ENCODE peak calls at places on chromosomes 6 and 20, in four cellular contexts. One of them, this sample, is unnamed.

GRCh38 chr6:97865612-97866011 is 582.6 kb upstream of the MMS22L start:
- DNase-seq in AG04450: no peak
- DNase-seq in colonic mucosa: no peak
- DNase-seq in PC-3: no peak
- DNase-seq in this sample: no peak

GRCh38 chr20:2299301-2299700 is 3.5 kb downstream of the TGM3 start:
- DNase-seq in AG04450: no peak
- DNase-seq in PC-3: no peak
- DNase-seq in colonic mucosa: peak; percentile 83
- DNase-seq in this sample: peak; percentile 64

GRCh38 chr20:10710995-10711775 is 37.4 kb upstream of the JAG1 start:
- DNase-seq in AG04450: no peak
- DNase-seq in colonic mucosa: no peak
- DNase-seq in PC-3: peak; percentile 55
- DNase-seq in this sample: no peak

GRCh38 chr6:90537027-90537426 is 49.8 kb downstream of the MAP3K7 start:
- DNase-seq in colonic mucosa: no peak
- DNase-seq in AG04450: no peak
- DNase-seq in PC-3: no peak
- DNase-seq in this sample: no peak

GRCh38 chr6:137493218-137494038 is 766 bp downstream of the OLIG3 start:
- DNase-seq in colonic mucosa: peak; percentile 41
- DNase-seq in AG04450: no peak
- DNase-seq in PC-3: no peak
- DNase-seq in this sample: no peak

GRCh38 chr6:167962717-167963116 is 34.8 kb upstream of the KIF25 start:
- DNase-seq in AG04450: no peak
- DNase-seq in colonic mucosa: no peak
- DNase-seq in PC-3: no peak
- DNase-seq in this sample: no peak

GRCh38 chr6:141552463-141552862 is 580.3 kb upstream of the GJE1 start:
- DNase-seq in PC-3: peak; percentile 93
- DNase-seq in colonic mucosa: no peak
- DNase-seq in AG04450: peak; percentile 43
- DNase-seq in this sample: no peak

GRCh38 chr20:3262566-3262965 is 23.6 kb upstream of the SLC4A11 start:
- DNase-seq in PC-3: no peak
- DNase-seq in AG04450: no peak
- DNase-seq in colonic mucosa: no peak
- DNase-seq in this sample: no peak

GRCh38 chr6:56906752-56907151 is 48.2 kb upstream of the BEND6 start:
- DNase-seq in PC-3: peak; percentile 59
- DNase-seq in colonic mucosa: no peak
- DNase-seq in AG04450: no peak
- DNase-seq in this sample: no peak

GRCh38 chr6:15588966-15589634 is 73.7 kb downstream of the DTNBP1 start:
- DNase-seq in colonic mucosa: no peak
- DNase-seq in PC-3: peak; percentile 53
- DNase-seq in AG04450: peak; percentile 43
- DNase-seq in this sample: no peak

GRCh38 chr6:157497579-157497978 is 116.6 kb downstream of the ZDHHC14 start:
- DNase-seq in colonic mucosa: no peak
- DNase-seq in PC-3: no peak
- DNase-seq in AG04450: no peak
- DNase-seq in this sample: no peak

GRCh38 chr6:111626446-111626845 is 20.8 kb upstream of the TRAF3IP2 start:
- DNase-seq in PC-3: no peak
- DNase-seq in colonic mucosa: no peak
- DNase-seq in AG04450: no peak
- DNase-seq in this sample: no peak

GRCh38 chr20:17747431-17747846 is 47.7 kb downstream of the BANF2 start:
- DNase-seq in PC-3: peak; percentile 89
- DNase-seq in AG04450: peak; percentile 78
- DNase-seq in colonic mucosa: no peak
- DNase-seq in this sample: no peak

GRCh38 chr20:63501818-63502670 is 3.2 kb upstream of the EEF1A2 start:
- DNase-seq in PC-3: no peak
- DNase-seq in AG04450: no peak
- DNase-seq in colonic mucosa: no peak
- DNase-seq in this sample: no peak

GRCh38 chr6:35094183-35094582 is 47.0 kb downstream of the TCP11 start:
- DNase-seq in PC-3: no peak
- DNase-seq in colonic mucosa: peak; percentile 14
- DNase-seq in AG04450: no peak
- DNase-seq in this sample: no peak

GRCh38 chr20:41178904-41179432 is 41.6 kb downstream of the PLCG1 start:
- DNase-seq in colonic mucosa: no peak
- DNase-seq in PC-3: no peak
- DNase-seq in AG04450: no peak
- DNase-seq in this sample: no peak

GRCh38 chr6:5132741-5133140 is 47.6 kb downstream of the PPP1R3G start:
- DNase-seq in PC-3: no peak
- DNase-seq in colonic mucosa: peak; percentile 47
- DNase-seq in AG04450: peak; percentile 91
- DNase-seq in this sample: peak; percentile 58

GRCh38 chr6:139644821-139645220 is 270.4 kb upstream of the CITED2 start:
- DNase-seq in colonic mucosa: no peak
- DNase-seq in PC-3: no peak
- DNase-seq in AG04450: no peak
- DNase-seq in this sample: no peak

GRCh38 chr20:62905536-62906117 is 20.7 kb downstream of the DIDO1 start:
- DNase-seq in PC-3: no peak
- DNase-seq in colonic mucosa: no peak
- DNase-seq in AG04450: no peak
- DNase-seq in this sample: no peak

GRCh38 chr6:16660157-16660497 is 101.1 kb downstream of the ATXN1 start:
- DNase-seq in AG04450: no peak
- DNase-seq in colonic mucosa: no peak
- DNase-seq in PC-3: no peak
- DNase-seq in this sample: no peak
- H3K27me3 ChIP-seq in AG04450: no peaks in the 10 kb centered on the region
- H3K27me3 ChIP-seq in colonic mucosa: no peaks in the 10 kb centered on the region
- H3K27me3 ChIP-seq in PC-3: no peaks in the 10 kb centered on the region
- H3K27me3 ChIP-seq in this sample: no peaks in the 10 kb centered on the region

GRCh38 chr6:29666826-29667130 is 9.9 kb downstream of the MOG start:
- DNase-seq in PC-3: no peak
- DNase-seq in colonic mucosa: no peak
- DNase-seq in AG04450: no peak
- DNase-seq in this sample: peak; percentile 3
- H3K4me3 ChIP-seq in PC-3: no peak overlapping the region
- H3K4me3 ChIP-seq in colonic mucosa: no peak overlapping the region
- H3K4me3 ChIP-seq in AG04450: no peak overlapping the region
- H3K4me3 ChIP-seq in this sample: no peak overlapping the region

GRCh38 chr6:64737418-64737817 is 969.6 kb downstream of the EYS start:
- DNase-seq in PC-3: no peak
- DNase-seq in colonic mucosa: no peak
- DNase-seq in AG04450: no peak
- DNase-seq in this sample: no peak

GRCh38 chr6:64729522-64729921 is 977.5 kb downstream of the EYS start:
- DNase-seq in colonic mucosa: no peak
- DNase-seq in AG04450: no peak
- DNase-seq in PC-3: no peak
- DNase-seq in this sample: no peak

GRCh38 chr6:64733433-64733832 is 973.6 kb downstream of the EYS start:
- DNase-seq in colonic mucosa: no peak
- DNase-seq in AG04450: no peak
- DNase-seq in PC-3: no peak
- DNase-seq in this sample: no peak

GRCh38 chr6:64736421-64736950 is 970.5 kb downstream of the EYS start:
- DNase-seq in PC-3: peak; percentile 24
- DNase-seq in AG04450: no peak
- DNase-seq in colonic mucosa: no peak
- DNase-seq in this sample: no peak

GRCh38 chr6:64732888-64733287 is 974.1 kb downstream of the EYS start:
- DNase-seq in colonic mucosa: no peak
- DNase-seq in AG04450: no peak
- DNase-seq in PC-3: peak; percentile 53
- DNase-seq in this sample: no peak
- TF ChIP-seq CTCF in colonic mucosa: no peak
- TF ChIP-seq CTCF in AG04450: no peak
- TF ChIP-seq CTCF in PC-3: peak; percentile 67
- TF ChIP-seq CTCF in this sample: no peak

GRCh38 chr20:61626412-61626811 is 374.4 kb downstream of the CDH4 start:
- DNase-seq in AG04450: no peak
- DNase-seq in PC-3: no peak
- DNase-seq in colonic mucosa: no peak
- DNase-seq in this sample: no peak
- H3K27me3 ChIP-seq in AG04450: peaks cover 2% of the 10 kb centered on the region
- H3K27me3 ChIP-seq in PC-3: peaks cover 99% of the 10 kb centered on the region
- H3K27me3 ChIP-seq in colonic mucosa: no peaks in the 10 kb centered on the region
- H3K27me3 ChIP-seq in this sample: no peaks in the 10 kb centered on the region

DNA sequence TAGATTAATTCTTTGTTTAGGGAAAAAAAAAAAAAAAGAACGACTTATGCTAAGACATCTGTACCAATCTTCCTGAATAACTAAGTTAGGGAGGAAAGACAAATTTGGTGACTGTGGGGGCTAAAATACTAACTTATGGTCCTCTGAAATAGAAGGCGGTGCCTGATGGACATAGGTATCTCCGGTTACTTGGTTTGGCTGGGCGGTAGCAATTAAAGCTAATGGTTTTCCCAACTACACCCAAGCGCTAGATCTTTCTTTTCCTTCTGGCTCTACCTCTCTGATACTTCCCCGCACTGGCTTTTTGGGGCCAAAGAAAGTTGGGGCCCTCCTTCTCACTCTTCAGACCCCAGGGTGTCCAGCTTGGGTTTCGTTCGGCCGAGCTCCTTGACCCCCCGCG is 1.0 kb upstream of the RBM24 start:
- DNase-seq in PC-3: no peak
- DNase-seq in AG04450: no peak
- DNase-seq in colonic mucosa: no peak
- DNase-seq in this sample: no peak
- H3K4me3 ChIP-seq in PC-3: no peak overlapping the region
- H3K4me3 ChIP-seq in AG04450: no peak overlapping the region
- H3K4me3 ChIP-seq in colonic mucosa: no peak overlapping the region
- H3K4me3 ChIP-seq in this sample: peak overlapping the region; percentile 82

DNA sequence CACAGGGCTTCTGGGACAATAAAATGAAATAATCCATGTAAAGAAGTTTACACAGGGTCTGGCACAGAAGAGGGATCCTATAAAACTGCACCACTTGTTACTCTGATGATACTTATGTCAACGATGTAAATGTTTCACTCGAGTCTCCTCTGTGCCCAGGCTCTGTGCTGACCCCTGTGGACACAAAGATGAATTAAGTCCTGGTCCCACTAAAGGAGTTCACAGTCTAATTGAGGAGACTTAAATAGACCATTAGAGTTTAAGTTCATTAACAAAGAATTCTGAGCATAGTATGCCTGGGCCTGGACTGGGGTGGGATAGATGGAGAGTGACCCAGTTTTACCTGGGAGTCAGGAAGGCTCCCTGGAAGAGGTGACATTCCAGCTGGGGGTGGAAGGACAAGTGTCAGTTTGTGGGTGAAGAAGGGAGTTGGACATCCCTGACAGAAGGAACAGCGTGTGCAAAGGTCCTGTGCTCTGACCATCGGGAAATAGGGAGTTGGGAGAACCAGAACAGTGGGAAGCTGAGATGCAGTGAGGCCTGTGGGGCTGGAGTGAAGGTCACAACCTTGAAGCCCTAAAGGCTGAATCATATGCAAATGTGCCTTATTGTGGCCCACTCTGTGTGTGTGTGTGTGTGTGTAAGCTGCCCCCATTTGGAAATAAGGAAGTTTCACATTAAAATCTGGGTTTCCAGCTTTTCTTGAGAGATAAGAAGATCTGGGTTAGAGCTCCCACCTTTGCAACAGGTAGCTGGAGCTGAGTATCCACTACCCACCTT is 1.1 kb downstream of the OCSTAMP start:
- DNase-seq in AG04450: no peak
- DNase-seq in PC-3: no peak
- DNase-seq in colonic mucosa: no peak
- DNase-seq in this sample: no peak
- TF ChIP-seq CTCF in AG04450: no peak
- TF ChIP-seq CTCF in PC-3: no peak
- TF ChIP-seq CTCF in colonic mucosa: no peak
- TF ChIP-seq CTCF in this sample: no peak

GRCh38 chr6:116373940-116374339 is 3.2 kb downstream of the DSE start:
- DNase-seq in AG04450: no peak
- DNase-seq in colonic mucosa: no peak
- DNase-seq in PC-3: no peak
- DNase-seq in this sample: no peak
- H3K27me3 ChIP-seq in AG04450: no peaks in the 10 kb centered on the region
- H3K27me3 ChIP-seq in colonic mucosa: peaks cover 17% of the 10 kb centered on the region
- H3K27me3 ChIP-seq in PC-3: no peaks in the 10 kb centered on the region
- H3K27me3 ChIP-seq in this sample: no peaks in the 10 kb centered on the region

GRCh38 chr20:32455171-32455900 is 97.2 kb downstream of the ASXL1 start:
- DNase-seq in colonic mucosa: no peak
- DNase-seq in PC-3: no peak
- DNase-seq in AG04450: no peak
- DNase-seq in this sample: no peak

GRCh38 chr20:32455901-32456701 is 98.0 kb downstream of the ASXL1 start:
- DNase-seq in colonic mucosa: no peak
- DNase-seq in AG04450: no peak
- DNase-seq in PC-3: no peak
- DNase-seq in this sample: no peak

GRCh38 chr20:32458061-32458836 is 100.1 kb downstream of the ASXL1 start:
- DNase-seq in AG04450: no peak
- DNase-seq in colonic mucosa: no peak
- DNase-seq in PC-3: no peak
- DNase-seq in this sample: no peak

GRCh38 chr20:32457476-32457986 is 99.4 kb downstream of the ASXL1 start:
- DNase-seq in AG04450: no peak
- DNase-seq in PC-3: peak; percentile 68
- DNase-seq in colonic mucosa: no peak
- DNase-seq in this sample: no peak

DNA sequence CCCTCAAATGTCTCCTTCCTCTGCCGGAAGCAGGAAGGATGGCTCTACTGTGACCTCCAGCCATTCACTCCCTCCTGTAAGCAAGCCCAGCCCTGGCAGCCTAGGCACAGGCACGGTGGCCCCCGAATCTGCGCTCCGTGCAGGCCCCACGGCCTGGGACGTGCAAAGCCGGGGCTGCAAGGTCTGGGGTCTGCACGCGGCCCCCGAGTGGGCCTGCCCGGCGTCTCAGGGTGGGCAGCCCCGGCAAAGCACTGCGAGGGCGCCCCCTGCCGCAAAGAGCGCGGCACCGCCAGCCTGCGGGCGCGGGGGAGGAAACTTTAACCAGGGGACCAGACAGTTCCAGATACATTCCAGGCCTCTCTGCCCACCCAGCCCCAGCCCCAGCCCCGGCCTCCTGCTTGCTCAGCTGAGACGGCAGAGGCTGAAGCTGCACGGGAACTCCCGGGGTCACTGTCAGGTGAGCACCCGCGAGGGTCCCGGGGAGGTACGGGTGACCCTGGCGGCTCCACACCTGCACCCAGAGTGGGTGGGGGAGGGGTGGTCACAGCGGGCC is 98.8 kb downstream of the ASXL1 start:
- DNase-seq in colonic mucosa: no peak
- DNase-seq in PC-3: peak; percentile 55
- DNase-seq in AG04450: no peak
- DNase-seq in this sample: no peak
- H3K4me3 ChIP-seq in colonic mucosa: peak overlapping the region; percentile 4
- H3K4me3 ChIP-seq in PC-3: peak overlapping the region; percentile 69
- H3K4me3 ChIP-seq in AG04450: peak overlapping the region; percentile 57
- H3K4me3 ChIP-seq in this sample: peak overlapping the region; percentile 49